ENCODE peak calls at places on chromosomes 1 and 21, in seven cellular contexts. One of them, this sample, is unnamed.

GRCh38 chr1:21814241-21814918 is 2.3 kb downstream of the LDLRAD2 start:
- DNase-seq in CD4-positive, alpha-beta memory T cell: no peak
- DNase-seq in T-helper 17 cell: peak
- DNase-seq in foreskin fibroblast: peak
- DNase-seq in RPMI8226: no peak
- DNase-seq in activated naive CD4-positive, alpha-beta T cell: no peak
- DNase-seq in hypothalamus: no peak
- DNase-seq in this sample: no peak

GRCh38 chr1:211920141-211920572 is 89.6 kb upstream of the LPGAT1 start:
- DNase-seq in foreskin fibroblast: peak
- DNase-seq in activated naive CD4-positive, alpha-beta T cell: no peak
- DNase-seq in hypothalamus: no peak
- DNase-seq in CD4-positive, alpha-beta memory T cell: no peak
- DNase-seq in RPMI8226: no peak
- DNase-seq in T-helper 17 cell: no peak
- DNase-seq in this sample: no peak

GRCh38 chr1:95116666-95117206 is 419 bp upstream of the TLCD4 start:
- DNase-seq in hypothalamus: peak
- DNase-seq in RPMI8226: peak
- DNase-seq in CD4-positive, alpha-beta memory T cell: peak
- DNase-seq in T-helper 17 cell: peak
- DNase-seq in foreskin fibroblast: peak
- DNase-seq in activated naive CD4-positive, alpha-beta T cell: no peak
- DNase-seq in this sample: peak

GRCh38 chr1:10515627-10516026 is 40.9 kb downstream of the PEX14 start:
- DNase-seq in foreskin fibroblast: no peak
- DNase-seq in activated naive CD4-positive, alpha-beta T cell: no peak
- DNase-seq in CD4-positive, alpha-beta memory T cell: no peak
- DNase-seq in hypothalamus: no peak
- DNase-seq in RPMI8226: no peak
- DNase-seq in T-helper 17 cell: no peak
- DNase-seq in this sample: no peak

GRCh38 chr1:222306512-222306911 is 241.4 kb downstream of the HHIPL2 start:
- DNase-seq in T-helper 17 cell: no peak
- DNase-seq in CD4-positive, alpha-beta memory T cell: no peak
- DNase-seq in hypothalamus: no peak
- DNase-seq in foreskin fibroblast: no peak
- DNase-seq in activated naive CD4-positive, alpha-beta T cell: no peak
- DNase-seq in RPMI8226: no peak
- DNase-seq in this sample: no peak

GRCh38 chr21:44405948-44406872 is 49.1 kb upstream of the LRRC3 start:
- DNase-seq in CD4-positive, alpha-beta memory T cell: no peak
- DNase-seq in activated naive CD4-positive, alpha-beta T cell: no peak
- DNase-seq in T-helper 17 cell: no peak
- DNase-seq in RPMI8226: no peak
- DNase-seq in foreskin fibroblast: no peak
- DNase-seq in hypothalamus: no peak
- DNase-seq in this sample: no peak

GRCh38 chr1:97138515-97139032 is 417.0 kb downstream of the PTBP2 start:
- DNase-seq in foreskin fibroblast: peak
- DNase-seq in RPMI8226: no peak
- DNase-seq in CD4-positive, alpha-beta memory T cell: no peak
- DNase-seq in activated naive CD4-positive, alpha-beta T cell: no peak
- DNase-seq in hypothalamus: no peak
- DNase-seq in T-helper 17 cell: no peak
- DNase-seq in this sample: no peak

GRCh38 chr1:17156108-17156507 is 36.9 kb upstream of the PADI2 start:
- DNase-seq in foreskin fibroblast: no peak
- DNase-seq in CD4-positive, alpha-beta memory T cell: no peak
- DNase-seq in hypothalamus: no peak
- DNase-seq in RPMI8226: peak
- DNase-seq in T-helper 17 cell: no peak
- DNase-seq in activated naive CD4-positive, alpha-beta T cell: no peak
- DNase-seq in this sample: no peak

GRCh38 chr1:106960412-106960811 is 96.1 kb upstream of the PRMT6 start:
- DNase-seq in T-helper 17 cell: no peak
- DNase-seq in CD4-positive, alpha-beta memory T cell: no peak
- DNase-seq in foreskin fibroblast: no peak
- DNase-seq in hypothalamus: no peak
- DNase-seq in activated naive CD4-positive, alpha-beta T cell: no peak
- DNase-seq in RPMI8226: no peak
- DNase-seq in this sample: no peak

GRCh38 chr1:180916012-180916770 is 3.5 kb downstream of the KIAA1614 start:
- DNase-seq in CD4-positive, alpha-beta memory T cell: no peak
- DNase-seq in RPMI8226: no peak
- DNase-seq in foreskin fibroblast: no peak
- DNase-seq in T-helper 17 cell: no peak
- DNase-seq in hypothalamus: no peak
- DNase-seq in activated naive CD4-positive, alpha-beta T cell: no peak
- DNase-seq in this sample: no peak

GRCh38 chr1:232524056-232524455 is 105.9 kb downstream of the SIPA1L2 start:
- DNase-seq in CD4-positive, alpha-beta memory T cell: no peak
- DNase-seq in hypothalamus: no peak
- DNase-seq in activated naive CD4-positive, alpha-beta T cell: no peak
- DNase-seq in T-helper 17 cell: no peak
- DNase-seq in RPMI8226: no peak
- DNase-seq in foreskin fibroblast: no peak
- DNase-seq in this sample: no peak

GRCh38 chr1:27071049-27071416 is 58.4 kb upstream of the TENT5B start:
- DNase-seq in RPMI8226: no peak
- DNase-seq in T-helper 17 cell: no peak
- DNase-seq in activated naive CD4-positive, alpha-beta T cell: no peak
- DNase-seq in CD4-positive, alpha-beta memory T cell: no peak
- DNase-seq in hypothalamus: no peak
- DNase-seq in foreskin fibroblast: peak
- DNase-seq in this sample: no peak

GRCh38 chr1:247293047-247293446 is 37.2 kb downstream of the VN1R5 start:
- DNase-seq in CD4-positive, alpha-beta memory T cell: no peak
- DNase-seq in activated naive CD4-positive, alpha-beta T cell: no peak
- DNase-seq in RPMI8226: no peak
- DNase-seq in T-helper 17 cell: no peak
- DNase-seq in foreskin fibroblast: no peak
- DNase-seq in hypothalamus: no peak
- DNase-seq in this sample: no peak

GRCh38 chr1:156124557-156125483 is 10.3 kb downstream of the LMNA start:
- DNase-seq in hypothalamus: no peak
- DNase-seq in T-helper 17 cell: peak
- DNase-seq in activated naive CD4-positive, alpha-beta T cell: no peak
- DNase-seq in foreskin fibroblast: peak
- DNase-seq in CD4-positive, alpha-beta memory T cell: peak
- DNase-seq in RPMI8226: peak
- DNase-seq in this sample: no peak

GRCh38 chr1:112358061-112358770 is 37.8 kb upstream of the CTTNBP2NL start:
- DNase-seq in RPMI8226: no peak
- DNase-seq in activated naive CD4-positive, alpha-beta T cell: no peak
- DNase-seq in CD4-positive, alpha-beta memory T cell: no peak
- DNase-seq in hypothalamus: no peak
- DNase-seq in foreskin fibroblast: peak
- DNase-seq in T-helper 17 cell: no peak
- DNase-seq in this sample: no peak

GRCh38 chr1:68758666-68759209 is 261.9 kb upstream of the DEPDC1 start:
- DNase-seq in foreskin fibroblast: no peak
- DNase-seq in activated naive CD4-positive, alpha-beta T cell: no peak
- DNase-seq in CD4-positive, alpha-beta memory T cell: no peak
- DNase-seq in hypothalamus: no peak
- DNase-seq in T-helper 17 cell: no peak
- DNase-seq in RPMI8226: no peak
- DNase-seq in this sample: no peak

GRCh38 chr1:9129391-9130041 is 614 bp upstream of the GPR157 start:
- DNase-seq in hypothalamus: peak
- DNase-seq in CD4-positive, alpha-beta memory T cell: peak
- DNase-seq in foreskin fibroblast: peak
- DNase-seq in RPMI8226: peak
- DNase-seq in activated naive CD4-positive, alpha-beta T cell: peak
- DNase-seq in T-helper 17 cell: peak
- DNase-seq in this sample: peak

GRCh38 chr1:4698911-4699310 is 44.5 kb downstream of the AJAP1 start:
- DNase-seq in hypothalamus: no peak
- DNase-seq in RPMI8226: no peak
- DNase-seq in CD4-positive, alpha-beta memory T cell: no peak
- DNase-seq in foreskin fibroblast: no peak
- DNase-seq in T-helper 17 cell: no peak
- DNase-seq in activated naive CD4-positive, alpha-beta T cell: no peak
- DNase-seq in this sample: no peak

This sample was measured in NCI-H1048.